ENCODE peak calls at places on chromosomes 7 and 10, in four cellular contexts. R, W, U and D are unnamed samples.

GRCh38 chr10:93554760-93555432 is 11.6 kb upstream of the FFAR4 start:
- DNase-seq in U (peak), W (peak), R (peak), D (peak)

GRCh38 chr10:30039567-30039966 is 19.8 kb downstream of the JCAD start:
- DNase-seq in U (no peak), W (no peak), R (no peak), D (no peak)

GRCh38 chr7:117184367-117184766 is 138.5 kb downstream of the WNT2 start:
- DNase-seq in W (no peak), R (no peak), U (no peak), D (no peak)

GRCh38 chr7:157900011-157900410 is 563.2 kb downstream of the DNAJB6 start:
- DNase-seq in R (no peak), W (no peak), U (no peak), D (no peak)

GRCh38 chr7:113955157-113955556 is 36.3 kb upstream of the PPP1R3A start:
- DNase-seq in R (no peak), U (no peak), W (no peak), D (no peak)

GRCh38 chr10:14748471-14748870 is 26.2 kb downstream of the FAM107B start:
- DNase-seq in R (no peak), W (no peak), U (no peak), D (no peak)

GRCh38 chr10:78528749-78529204 is 495.1 kb downstream of the RPS24 start:
- DNase-seq in W (no peak), U (no peak), R (peak), D (no peak)

GRCh38 chr10:3893904-3894563 is 109.0 kb upstream of the KLF6 start:
- DNase-seq in W (no peak), R (no peak), U (no peak), D (no peak)

GRCh38 chr10:86500846-86501245 is 20.7 kb downstream of the WAPL start:
- DNase-seq in U (no peak), R (no peak), W (no peak), D (no peak)

GRCh38 chr10:31808258-31809218 is 120.1 kb downstream of the ARHGAP12 start:
- DNase-seq in U (no peak), W (peak), R (peak), D (peak)

GRCh38 chr7:138257459-138258193 is 181.4 kb downstream of the AKR1D1 start:
- DNase-seq in W (no peak), R (peak), U (peak), D (peak)

GRCh38 chr10:133461841-133462240 is 8.1 kb downstream of the SCART1 start:
- DNase-seq in R (no peak), U (no peak), W (no peak), D (no peak)

GRCh38 chr7:92634924-92635519 is 44.8 kb upstream of the FAM133B start:
- DNase-seq in U (no peak), R (peak), W (no peak), D (no peak)

GRCh38 chr10:31578181-31578852 is 259.3 kb downstream of the ZEB1 start:
- DNase-seq in U (no peak), R (no peak), W (no peak), D (no peak)

GRCh38 chr7:50663396-50664102 is 98.3 kb upstream of the DDC start:
- DNase-seq in U (no peak), R (no peak), W (no peak), D (no peak)

DNA sequence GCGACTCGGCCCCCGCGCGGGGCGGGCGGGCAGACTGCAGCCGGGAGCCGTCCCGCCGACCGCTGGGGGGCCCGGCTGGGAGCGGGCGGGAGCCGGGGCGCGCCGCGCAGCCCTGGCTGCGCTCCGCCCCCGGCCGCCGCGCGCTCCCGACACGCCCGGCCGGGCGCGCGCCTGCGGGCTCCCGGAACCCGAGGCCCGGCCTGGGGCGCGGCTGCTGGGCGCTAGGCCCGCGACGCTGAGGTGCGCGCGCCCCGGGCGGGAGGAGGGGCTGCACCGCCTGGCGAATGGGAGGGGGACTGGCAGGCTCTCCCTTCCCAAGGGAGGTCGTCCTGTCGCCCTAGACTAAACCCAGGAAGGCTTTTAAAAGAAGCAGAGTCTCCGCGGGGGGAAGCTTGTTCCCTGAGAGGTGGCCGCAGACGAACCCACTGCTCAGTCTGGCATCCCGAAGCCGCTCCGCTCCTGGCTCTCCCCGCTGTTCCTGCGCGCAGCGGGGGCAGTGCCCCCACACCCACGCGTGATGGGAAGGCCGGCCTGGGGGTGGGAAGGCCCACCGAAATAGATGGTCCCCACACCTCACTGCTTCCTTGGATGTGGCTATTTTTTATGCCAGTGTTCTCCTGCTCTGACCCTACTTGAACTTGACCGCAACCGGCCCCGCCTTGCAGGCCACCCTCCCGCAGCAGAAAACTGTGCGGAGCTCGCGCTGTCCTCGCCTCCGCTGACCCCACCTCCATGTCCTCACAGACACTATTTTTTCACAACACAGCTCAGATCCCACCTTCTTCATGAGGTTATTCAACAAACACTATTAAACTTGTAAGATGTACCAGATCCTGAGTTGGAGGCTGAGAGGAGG is at the start of gene VOPP1:
- DNase-seq in U (no peak), W (peak), R (peak), D (peak)
- TF ChIP-seq CTCF in U (no peak), W (no peak), R (no peak), D (no peak)

GRCh38 chr7:151693140-151693539 is 173.4 kb upstream of the RHEB start:
- DNase-seq in W (no peak), R (no peak), U (no peak), D (no peak)

GRCh38 chr7:151695856-151696555 is 176.3 kb upstream of the RHEB start:
- DNase-seq in W (no peak), U (no peak), R (no peak), D (no peak)

GRCh38 chr7:151696738-151697514 is 177.2 kb upstream of the RHEB start:
- DNase-seq in R (peak), W (no peak), U (no peak), D (no peak)

GRCh38 chr7:151694441-151694827 is 174.7 kb upstream of the RHEB start:
- DNase-seq in W (no peak), R (no peak), U (no peak), D (no peak)

GRCh38 chr7:151694828-151695580 is 175.3 kb upstream of the RHEB start:
- DNase-seq in W (no peak), R (peak), U (no peak), D (peak)
- TF ChIP-seq CTCF in W (no peak), R (peak), U (no peak), D (no peak)

GRCh38 chr7:139387594-139387993 is 27.9 kb downstream of the LUC7L2 start:
- DNase-seq in U (no peak), R (no peak), W (no peak), D (no peak)
- TF ChIP-seq CTCF in U (no peak), R (no peak), W (no peak), D (no peak)

DNA sequence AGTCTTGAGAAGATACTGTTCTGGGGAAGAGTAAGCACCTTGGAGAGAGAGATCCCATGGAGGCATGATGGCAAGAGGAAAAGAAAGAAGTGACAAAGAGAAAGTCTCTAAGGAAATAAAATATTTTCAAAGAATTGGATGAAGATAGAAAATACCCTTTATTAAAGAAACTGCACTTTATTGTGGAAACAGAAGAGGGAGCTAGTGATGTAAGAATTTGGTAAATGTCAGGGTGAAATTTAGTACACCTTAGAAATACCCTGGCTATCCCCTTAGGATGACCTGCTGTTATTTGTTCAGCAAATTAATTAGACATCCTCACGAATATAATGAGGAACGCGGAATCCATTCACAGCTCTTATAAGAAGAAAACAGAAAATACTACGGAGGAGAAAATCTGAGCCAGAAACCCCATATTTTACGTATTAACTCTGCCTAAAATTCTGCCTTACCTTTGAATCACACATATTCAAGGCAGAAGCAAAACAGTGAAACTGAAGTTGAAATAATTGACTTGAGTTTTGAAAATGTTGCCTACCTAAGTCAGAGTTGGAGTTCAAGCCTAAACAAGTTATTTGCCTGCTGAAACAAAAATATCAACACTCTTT is 90.7 kb downstream of the TFPI2 start:
- DNase-seq in W (peak), R (no peak), U (no peak), D (no peak)
- TF ChIP-seq CTCF in W (peak), R (peak), U (no peak), D (peak)

GRCh38 chr10:129516846-129517679 is 50.0 kb downstream of the MGMT start:
- DNase-seq in U (no peak), R (no peak), W (no peak), D (no peak)

GRCh38 chr10:129517680-129518057 is 50.6 kb downstream of the MGMT start:
- DNase-seq in W (no peak), R (no peak), U (no peak), D (no peak)

GRCh38 chr10:129513312-129513711 is 46.3 kb downstream of the MGMT start:
- DNase-seq in W (no peak), U (no peak), R (no peak), D (no peak)

GRCh38 chr10:129511758-129512157 is 44.7 kb downstream of the MGMT start:
- DNase-seq in U (no peak), W (no peak), R (no peak), D (no peak)

DNA sequence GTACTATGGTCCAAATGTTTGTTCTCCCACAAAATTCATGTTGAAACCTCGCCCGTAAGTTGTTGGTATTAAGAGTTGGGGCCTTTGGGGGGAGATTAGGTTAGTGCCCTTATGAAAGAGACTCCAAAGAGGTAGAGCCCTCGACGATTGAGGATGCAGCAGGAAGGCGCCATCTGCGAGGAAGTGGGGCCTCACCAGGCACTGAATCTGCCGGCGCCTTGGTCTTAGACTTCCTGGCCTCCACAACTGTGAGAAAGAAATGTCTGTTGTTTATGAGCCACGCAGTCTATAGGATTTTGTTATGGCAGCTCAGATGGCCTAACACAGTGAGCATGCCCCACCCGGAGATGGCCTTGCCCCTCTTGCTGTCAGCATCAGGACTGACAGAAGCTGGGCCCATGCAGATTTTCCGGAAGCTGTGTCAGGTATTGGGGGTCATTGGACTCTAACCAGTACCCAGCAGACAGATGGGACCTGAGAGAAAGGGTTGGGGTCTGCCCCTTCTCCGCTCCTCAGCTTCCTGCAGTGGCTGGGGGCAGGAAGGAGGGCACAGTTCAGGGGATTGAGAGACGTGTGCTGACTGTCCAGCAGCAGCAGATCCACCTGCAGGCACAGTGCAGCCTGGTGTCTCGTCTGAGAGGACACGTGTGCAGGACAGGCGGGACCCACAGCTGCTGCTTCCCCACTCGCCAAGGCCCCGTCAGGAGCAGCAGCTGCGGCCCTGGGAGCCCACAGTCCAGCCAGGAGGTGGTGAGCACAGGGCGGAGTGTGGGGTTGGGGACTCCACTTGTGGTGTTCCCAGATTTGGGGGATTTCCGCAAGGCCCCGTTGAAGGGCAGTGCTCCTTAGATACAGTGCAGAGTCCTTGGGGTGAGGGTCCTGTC is 47.8 kb downstream of the MGMT start:
- DNase-seq in R (no peak), U (no peak), W (no peak), D (no peak)
- TF ChIP-seq CTCF in R (no peak), U (no peak), W (no peak), D (no peak)